ENCODE peak calls at places on chromosomes 3 and 15, in four cellular contexts. Z is IMR-90, C is K562, O is H1. B is an unnamed sample.

GRCh38 chr15:73127302-73127936 is 75.2 kb downstream of the NEO1 start:
- DNase-seq in Z (peak; percentile 30), C (peak; percentile 51), O (no peak), B (peak; percentile 7)

GRCh38 chr3:42666577-42666998 is 13.1 kb downstream of the ZBTB47 start:
- DNase-seq in Z (no peak), C (no peak), O (no peak), B (no peak)

GRCh38 chr15:63353887-63354286 is 27.8 kb downstream of the CA12 start:
- DNase-seq in Z (no peak), C (no peak), O (no peak), B (no peak)

GRCh38 chr3:270688-271087 is 74.1 kb downstream of the CHL1 start:
- DNase-seq in Z (no peak), C (no peak), O (no peak), B (no peak)

GRCh38 chr15:60420322-60420721 is 22.5 kb upstream of the ANXA2 start:
- DNase-seq in Z (no peak), C (no peak), O (no peak), B (no peak)

GRCh38 chr3:132417695-132418520 is 606 bp downstream of the DNAJC13 start:
- DNase-seq in Z (peak; percentile 58), C (peak; percentile 77), O (no peak), B (peak; percentile 31)

GRCh38 chr3:57910988-57911387 is 97.2 kb upstream of the FLNB start:
- DNase-seq in Z (peak; percentile 28), C (no peak), O (no peak), B (no peak)

GRCh38 chr15:73225358-73226015 is 143.3 kb downstream of the HCN4 start:
- DNase-seq in Z (no peak), C (peak; percentile 59), O (no peak), B (no peak)

GRCh38 chr3:72665701-72666443 is 182.4 kb downstream of the SHQ1 start:
- DNase-seq in Z (no peak), C (peak; percentile 60), O (no peak), B (no peak)

GRCh38 chr15:58538225-58538731 is 106.5 kb downstream of the LIPC start:
- DNase-seq in Z (no peak), C (peak; percentile 30), O (no peak), B (no peak)

GRCh38 chr15:78033864-78034263 is 43.6 kb downstream of the TBC1D2B start:
- DNase-seq in Z (peak; percentile 41), C (no peak), O (no peak), B (no peak)

GRCh38 chr15:60021589-60022378 is 17.7 kb downstream of the FOXB1 start:
- DNase-seq in Z (no peak), C (no peak), O (no peak), B (no peak)

GRCh38 chr3:169665264-169666078 is 2.0 kb upstream of the MECOM start:
- DNase-seq in Z (no peak), C (no peak), O (no peak), B (no peak)

GRCh38 chr15:79967331-79968182 is 3.4 kb downstream of the BCL2A1 start:
- DNase-seq in Z (no peak), C (no peak), O (no peak), B (no peak)

GRCh38 chr3:169545606-169546005 is 117.9 kb downstream of the MECOM start:
- DNase-seq in Z (no peak), C (no peak), O (no peak), B (no peak)

GRCh38 chr15:70362911-70363310 is 265.2 kb upstream of the TLE3 start:
- DNase-seq in Z (peak; percentile 18), C (peak; percentile 14), O (peak; percentile 13), B (no peak)

GRCh38 chr15:76345880-76346665 is 9.5 kb downstream of the ISL2 start:
- DNase-seq in Z (no peak), C (no peak), O (no peak), B (no peak)

GRCh38 chr15:63481105-63481810 is 23.1 kb upstream of the USP3 start:
- DNase-seq in Z (peak; percentile 53), C (no peak), O (no peak), B (peak; percentile 83)

GRCh38 chr3:197892162-197892561 is 57.8 kb upstream of the RPL35A start:
- DNase-seq in Z (no peak), C (no peak), O (no peak), B (no peak)

GRCh38 chr3:160879859-160880258 is 123.8 kb downstream of the PPM1L start:
- DNase-seq in Z (no peak), C (no peak), O (no peak), B (no peak)

GRCh38 chr3:64166584-64167155 is 58.6 kb downstream of the PRICKLE2 start:
- DNase-seq in Z (no peak), C (peak; percentile 3), O (peak; percentile 21), B (no peak)

GRCh38 chr3:38616658-38617057 is 32.8 kb downstream of the SCN5A start:
- DNase-seq in Z (no peak), C (no peak), O (no peak), B (no peak)
- TF ChIP-seq CHD1 in Z (no peak), C (no peak), O (no peak), B (no peak)

DNA sequence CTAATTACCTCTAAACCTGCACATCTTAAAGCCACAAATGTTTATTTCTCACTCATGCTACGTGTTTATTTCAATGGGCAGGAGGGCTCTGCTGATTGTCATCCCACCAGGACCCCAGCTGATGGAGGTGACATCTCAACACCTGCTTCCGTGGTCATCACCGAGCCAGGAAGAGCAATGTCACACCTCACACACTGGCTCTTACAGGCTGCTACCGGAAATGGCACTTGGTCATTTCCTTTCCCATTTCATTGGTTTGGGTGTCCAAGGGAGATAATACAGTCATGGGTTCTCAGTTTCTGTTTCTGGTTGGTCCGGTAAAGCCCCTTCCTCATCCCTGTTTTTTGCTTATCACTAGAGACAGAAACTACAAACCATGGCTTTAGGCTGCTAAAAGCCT is 41.9 kb downstream of the ABHD2 start:
- DNase-seq in Z (no peak), C (no peak), O (no peak), B (no peak)
- TF ChIP-seq CHD1 in Z (no peak), C (no peak), O (no peak), B (no peak)

GRCh38 chr3:17491601-17492000 is 250.8 kb downstream of the TBC1D5 start:
- DNase-seq in Z (peak; percentile 86), C (no peak), O (no peak), B (no peak)
- TF ChIP-seq CHD1 in Z (no peak), C (no peak), O (no peak), B (no peak)

GRCh38 chr3:139226731-139227130 is 117.1 kb upstream of the MRPS22 start:
- DNase-seq in Z (no peak), C (no peak), O (no peak), B (no peak)
- TF ChIP-seq CHD1 in Z (no peak), C (no peak), O (no peak), B (no peak)

GRCh38 chr15:98529205-98530145 is 118.9 kb upstream of the IGF1R start:
- DNase-seq in Z (no peak), C (no peak), O (no peak), B (no peak)
- TF ChIP-seq CHD1 in Z (no peak), C (no peak), O (no peak), B (no peak)